ENCODE peak calls at places on chromosomes 16 and 17, in four cellular contexts. C, P, W and H are unnamed samples.

GRCh38 chr17:17349724-17350106 is 46.5 kb downstream of the NT5M start:
- DNase-seq in W (no peak), P (no peak), C (no peak), H (no peak)

GRCh38 chr16:82156761-82157654 is 13.0 kb downstream of the MPHOSPH6 start:
- DNase-seq in C (no peak), W (peak; percentile 82), P (peak; percentile 16), H (no peak)

GRCh38 chr16:15618392-15618791 is 24.6 kb downstream of the MARF1 start:
- DNase-seq in W (peak; percentile 90), P (peak; percentile 42), C (no peak), H (no peak)

GRCh38 chr16:1181715-1182671 is 29.1 kb downstream of the CACNA1H start:
- DNase-seq in C (no peak), W (peak; percentile 92), P (peak; percentile 89), H (peak; percentile 61)

GRCh38 chr16:6643083-6643686 is 689.5 kb upstream of the RBFOX1 start:
- DNase-seq in W (peak; percentile 58), P (peak; percentile 65), C (peak; percentile 17), H (peak; percentile 49)

GRCh38 chr16:75742424-75743047 is 16.2 kb upstream of the CPHXL start:
- DNase-seq in P (no peak), W (no peak), C (no peak), H (no peak)

GRCh38 chr16:81401035-81401950 is 43.3 kb upstream of the CMIP start:
- DNase-seq in C (no peak), P (peak; percentile 42), W (peak; percentile 70), H (peak; percentile 28)

GRCh38 chr16:87344165-87344930 is 27.2 kb upstream of the C16orf95 start:
- DNase-seq in P (no peak), W (no peak), C (no peak), H (no peak)

GRCh38 chr16:4891886-4892216 is 44.6 kb downstream of the UBN1 start:
- DNase-seq in P (no peak), W (no peak), C (no peak), H (no peak)

GRCh38 chr17:57902117-57902799 is 52.4 kb upstream of the MRPS23 start:
- DNase-seq in P (no peak), W (no peak), C (no peak), H (no peak)